ENCODE peak calls at places on chromosomes 5 and 9, in four cellular contexts. Q is activated B cell treated with CpG ODN at 0.5 μM for 24 hours, R is esophagus squamous epithelium, E is SK-N-SH. J is an unnamed sample.

GRCh38 chr5:8363133-8363532 is 494.2 kb downstream of the MTRR start:
- DNase-seq in Q (no peak), R (no peak), E (no peak), J (no peak)

GRCh38 chr9:112562235-112562958 is 75.8 kb downstream of the KIAA1958 start:
- DNase-seq in Q (no peak), R (no peak), E (no peak), J (no peak)

GRCh38 chr5:169805937-169806700 is 169.0 kb downstream of the DOCK2 start:
- DNase-seq in Q (no peak), R (no peak), E (no peak), J (no peak)

GRCh38 chr5:108884736-108885135 is 137.0 kb downstream of the FER start:
- DNase-seq in Q (no peak), R (no peak), E (no peak), J (no peak)

GRCh38 chr5:63375851-63376250 is 586.4 kb downstream of the HTR1A start:
- DNase-seq in Q (no peak), R (no peak), E (no peak), J (no peak)

GRCh38 chr9:91817493-91818225 is 132.4 kb downstream of the ROR2 start:
- DNase-seq in Q (no peak), R (no peak), E (no peak), J (no peak)

GRCh38 chr9:130933114-130934046 is 5.7 kb downstream of the FIBCD1 start:
- DNase-seq in Q (no peak), R (no peak), E (no peak), J (no peak)

GRCh38 chr9:32404856-32405255 is 20.4 kb downstream of the ACO1 start:
- DNase-seq in Q (no peak), R (no peak), E (no peak), J (no peak)

GRCh38 chr5:173050791-173051190 is 5.4 kb upstream of the CREBRF start:
- DNase-seq in Q (no peak), R (no peak), E (no peak), J (no peak)

GRCh38 chr5:25562656-25563055 is 917.9 kb upstream of the CDH10 start:
- DNase-seq in Q (no peak), R (no peak), E (no peak), J (no peak)

GRCh38 chr5:82295144-82295543 is 17.0 kb upstream of the RPS23 start:
- DNase-seq in Q (no peak), R (no peak), E (peak), J (no peak)

GRCh38 chr5:7321724-7322123 is 74.2 kb upstream of the ADCY2 start:
- DNase-seq in Q (no peak), R (no peak), E (no peak), J (no peak)

GRCh38 chr9:76593011-76593347 is 134.0 kb downstream of the GCNT1 start:
- DNase-seq in Q (no peak), R (no peak), E (no peak), J (no peak)

DNA sequence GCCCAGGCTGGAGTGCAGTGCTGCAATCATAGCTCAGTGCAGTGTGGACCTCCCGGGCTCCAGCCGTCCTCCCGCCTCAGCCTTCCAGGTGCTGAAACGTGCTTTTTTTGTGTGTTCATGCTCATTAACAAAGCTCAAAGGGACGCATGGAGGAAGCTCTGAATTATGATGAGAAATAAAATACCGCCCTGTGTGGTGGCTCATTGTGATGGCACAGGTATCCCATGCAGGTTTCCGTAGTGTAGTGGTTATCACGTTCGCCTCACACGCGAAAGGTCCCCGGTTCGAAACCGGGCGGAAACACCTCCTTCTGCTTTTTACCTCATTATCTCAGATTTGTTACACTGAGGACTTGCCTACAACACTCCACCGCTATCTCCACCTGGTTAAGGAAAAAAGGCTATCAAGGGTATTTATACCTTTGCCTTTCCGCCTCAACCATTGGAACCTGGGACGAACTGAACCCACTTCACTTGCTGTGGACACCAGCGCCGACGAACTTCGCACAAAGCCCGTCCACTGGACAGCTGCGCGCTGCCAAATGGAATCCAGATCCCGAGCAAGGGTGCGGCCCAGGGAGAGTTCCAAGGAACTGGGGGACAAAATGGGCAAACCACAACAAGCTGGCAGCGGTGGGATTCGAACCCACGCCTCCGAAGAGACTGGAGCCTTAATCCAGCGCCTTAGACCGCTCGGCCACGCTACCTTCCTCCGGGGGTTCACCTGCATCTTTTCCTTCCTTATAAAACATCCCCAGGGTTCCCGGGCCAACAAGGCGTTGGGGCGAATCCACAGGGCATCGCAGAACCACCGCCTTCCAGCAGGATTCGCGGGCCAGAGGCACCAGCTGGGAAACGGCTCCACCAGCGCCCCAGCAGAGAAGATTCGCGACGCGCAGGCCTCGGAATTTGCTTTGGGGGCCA is 26.3 kb downstream of the OR2V2 start:
- DNase-seq in Q (peak), R (no peak), E (peak), J (no peak)
- TF ChIP-seq CTCF in Q (no peak), R (no peak), E (no peak), J (no peak)

GRCh38 chr9:132244582-132245455 is 83.0 kb downstream of the NTNG2 start:
- DNase-seq in Q (no peak), R (no peak), E (no peak), J (no peak)

GRCh38 chr9:132241840-132242620 is 80.2 kb downstream of the NTNG2 start:
- DNase-seq in Q (peak), R (no peak), E (peak), J (no peak)

GRCh38 chr9:132242621-132243155 is 80.8 kb downstream of the NTNG2 start:
- DNase-seq in Q (no peak), R (no peak), E (no peak), J (no peak)

GRCh38 chr9:132241483-132241839 is 79.6 kb downstream of the NTNG2 start:
- DNase-seq in Q (no peak), R (no peak), E (no peak), J (no peak)

GRCh38 chr9:132243156-132244074 is 81.6 kb downstream of the NTNG2 start:
- DNase-seq in Q (no peak), R (no peak), E (no peak), J (no peak)
- TF ChIP-seq CTCF in Q (no peak), R (no peak), E (no peak), J (no peak)

DNA sequence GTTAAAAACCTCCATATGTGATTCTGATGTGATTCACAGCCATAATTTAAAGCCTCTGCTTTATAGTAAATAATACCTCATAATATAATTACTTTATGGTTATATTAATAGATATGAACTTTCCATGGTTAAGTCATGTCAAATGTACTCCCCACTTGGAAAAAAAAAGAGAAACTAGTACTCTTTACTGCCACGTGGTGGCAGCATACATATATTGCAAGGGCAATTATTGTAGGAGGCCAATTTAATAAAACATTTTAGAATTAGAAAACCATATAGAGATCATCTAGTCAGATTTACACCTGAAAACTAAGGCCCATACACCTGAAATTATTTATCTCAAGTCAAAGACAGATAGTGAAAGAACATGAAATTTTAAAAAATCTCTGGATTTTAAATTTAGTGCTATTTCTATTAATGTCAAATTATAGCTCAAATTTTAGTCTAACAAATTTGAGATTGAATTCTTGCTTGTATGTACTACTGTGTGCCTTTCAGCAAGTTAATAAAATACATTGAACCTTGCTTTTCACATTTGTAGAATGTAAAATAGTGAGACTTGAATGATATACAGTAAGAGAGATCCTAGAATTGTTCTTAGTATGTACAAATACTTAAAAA is 603.6 kb downstream of the TLE4 start:
- DNase-seq in Q (no peak), R (no peak), E (peak), J (no peak)
- TF ChIP-seq CTCF in Q (peak), R (peak), E (peak), J (peak)

GRCh38 chr5:141192110-141192725 is at the start of gene PCDHB10:
- DNase-seq in Q (no peak), R (no peak), E (peak), J (peak)
- TF ChIP-seq CTCF in Q (no peak), R (no peak), E (peak), J (peak)

DNA sequence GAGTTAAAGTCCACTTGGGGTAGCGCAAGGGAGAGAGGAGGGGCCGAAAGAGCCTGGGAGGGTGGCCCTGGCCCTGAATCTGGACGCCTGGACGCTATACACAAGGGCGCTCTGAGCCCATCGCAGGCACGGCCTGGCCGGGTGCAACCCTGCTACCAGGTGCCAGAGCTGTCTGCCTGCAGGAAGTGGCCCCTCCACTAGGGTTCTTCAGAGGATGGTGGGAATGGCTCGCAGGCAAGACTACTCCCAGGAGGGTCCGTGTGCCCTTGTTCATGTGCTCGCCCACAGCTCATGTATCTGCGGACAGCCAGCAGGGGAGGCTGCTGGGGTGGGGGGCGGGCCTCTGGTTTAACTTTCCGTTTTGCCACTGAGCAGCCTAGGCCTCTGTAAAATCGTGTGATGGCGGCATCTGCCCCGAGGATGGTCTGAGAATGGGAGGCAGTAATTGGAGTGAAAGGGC is 1.4 kb upstream of the NKD2 start:
- DNase-seq in Q (no peak), R (no peak), E (no peak), J (no peak)
- TF ChIP-seq CTCF in Q (no peak), R (no peak), E (no peak), J (no peak)

DNA sequence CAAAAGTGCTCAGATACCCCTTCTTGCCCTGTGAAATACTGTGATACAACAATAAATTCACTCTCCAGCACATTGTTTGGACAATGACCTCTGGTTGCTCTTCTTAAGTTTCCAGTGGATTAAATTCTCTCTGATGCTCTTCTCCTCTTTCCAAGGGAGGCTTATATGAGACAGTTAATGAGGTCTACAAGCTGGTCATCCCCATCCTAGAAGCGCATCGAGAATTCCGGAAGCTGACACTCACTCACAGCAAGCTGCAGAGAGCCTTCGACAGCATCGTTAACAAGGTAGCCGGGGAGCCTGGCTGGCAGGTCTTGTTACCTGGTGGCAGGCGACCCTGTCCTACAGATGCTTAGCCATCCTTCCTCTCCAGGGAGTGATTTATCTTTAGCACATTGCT is 226.5 kb downstream of the DOCK8 start:
- DNase-seq in Q (no peak), R (no peak), E (no peak), J (no peak)
- TF ChIP-seq CTCF in Q (no peak), R (no peak), E (no peak), J (no peak)